ENCODE peak calls at places on chromosomes 1 and 21, in six cellular contexts. V is IMR-90, L is H1, F is mesenchymal stem cell, S is neuronal stem cell, D is trophoblast cell. H is an unnamed sample.

GRCh38 chr21:44686000-44686781 is 4.2 kb upstream of the KRTAP12-1 start:
- DNase-seq in F (no peak), S (no peak), L (no peak), D (no peak), V (no peak), H (peak)

GRCh38 chr1:33118274-33118673 is 37.3 kb downstream of the AZIN2 start:
- DNase-seq in V (no peak), F (no peak), S (no peak), L (no peak), D (no peak), H (no peak)

GRCh38 chr1:212432163-212432705 is 486 bp upstream of the NENF start:
- DNase-seq in L (no peak), D (no peak), F (no peak), S (no peak), V (no peak), H (no peak)

GRCh38 chr1:244353572-244354091 is 98.1 kb downstream of the ADSS2 start:
- DNase-seq in D (peak), V (peak), L (peak), S (no peak), F (peak), H (peak)

GRCh38 chr21:41616063-41616591 is 108.2 kb upstream of the TMPRSS2 start:
- DNase-seq in S (no peak), D (no peak), L (no peak), V (peak), F (no peak), H (no peak)

GRCh38 chr1:203325418-203326091 is 20.2 kb downstream of the BTG2 start:
- DNase-seq in D (no peak), S (no peak), L (no peak), F (no peak), V (no peak), H (no peak)

GRCh38 chr1:17637055-17637454 is 97.6 kb downstream of the ARHGEF10L start:
- DNase-seq in V (no peak), D (no peak), F (no peak), L (no peak), S (no peak), H (no peak)

GRCh38 chr21:28247454-28248020 is 745.1 kb downstream of the LTN1 start:
- DNase-seq in L (no peak), S (no peak), D (no peak), F (no peak), V (no peak), H (no peak)

GRCh38 chr1:204384636-204385354 is 25.1 kb upstream of the PLEKHA6 start:
- DNase-seq in D (no peak), S (no peak), F (no peak), L (no peak), V (peak), H (no peak)

GRCh38 chr1:154594811-154595210 is 13.2 kb downstream of the ADAR start:
- DNase-seq in S (no peak), D (no peak), L (no peak), F (no peak), V (no peak), H (no peak)

GRCh38 chr1:153466908-153467307 is 6.5 kb upstream of the S100A7 start:
- DNase-seq in F (no peak), D (no peak), S (no peak), L (no peak), V (peak), H (no peak)

GRCh38 chr1:245059806-245060424 is 94.9 kb upstream of the KIF26B start:
- DNase-seq in L (no peak), S (no peak), F (no peak), D (no peak), V (no peak), H (peak)

GRCh38 chr1:229619614-229620013 is 6.3 kb downstream of the TAF5L start:
- DNase-seq in S (no peak), D (no peak), L (no peak), V (no peak), F (no peak), H (peak)

GRCh38 chr21:44773291-44773932 is 28.2 kb downstream of the UBE2G2 start:
- DNase-seq in F (no peak), D (peak), V (no peak), S (no peak), L (no peak), H (peak)

GRCh38 chr1:25619101-25619890 is 2.7 kb downstream of the MAN1C1 start:
- DNase-seq in S (peak), L (peak), F (peak), V (peak), D (no peak), H (peak)

GRCh38 chr1:226428348-226429050 is 20.6 kb upstream of the PARP1 start:
- DNase-seq in D (no peak), S (no peak), F (no peak), V (no peak), L (no peak), H (no peak)

GRCh38 chr1:224592636-224593579 is 23.2 kb upstream of the CNIH3 start:
- DNase-seq in S (no peak), V (peak), F (peak), D (no peak), L (no peak), H (peak)

GRCh38 chr1:95809391-95809790 is 575.4 kb downstream of the RWDD3 start:
- DNase-seq in L (no peak), D (peak), V (no peak), F (no peak), S (no peak), H (peak)

GRCh38 chr1:227561303-227561702 is 2.1 kb upstream of the ZNF678 start:
- DNase-seq in F (no peak), L (no peak), D (no peak), S (no peak), V (no peak), H (no peak)

GRCh38 chr1:67674260-67675011 is 10.6 kb upstream of the GADD45A start:
- DNase-seq in D (no peak), L (no peak), V (peak), F (no peak), S (no peak), H (no peak)

GRCh38 chr1:150176593-150176992 is 26.9 kb downstream of the PLEKHO1 start:
- DNase-seq in F (no peak), L (no peak), V (no peak), D (no peak), S (no peak), H (no peak)

GRCh38 chr21:25834376-25834775 is 99.6 kb downstream of the GABPA start:
- DNase-seq in F (no peak), D (no peak), V (no peak), L (no peak), S (no peak), H (no peak)

GRCh38 chr1:117565745-117566455 is 39.9 kb upstream of the TENT5C start:
- DNase-seq in L (no peak), S (no peak), F (no peak), D (no peak), V (no peak), H (no peak)

GRCh38 chr21:35223480-35224156 is 174.5 kb upstream of the RUNX1 start:
- DNase-seq in D (no peak), L (no peak), S (no peak), V (no peak), F (no peak), H (no peak)

GRCh38 chr1:109543283-109543987 is 3.8 kb downstream of the GPR61 start:
- DNase-seq in D (no peak), L (no peak), F (no peak), V (no peak), S (no peak), H (no peak)

DNA sequence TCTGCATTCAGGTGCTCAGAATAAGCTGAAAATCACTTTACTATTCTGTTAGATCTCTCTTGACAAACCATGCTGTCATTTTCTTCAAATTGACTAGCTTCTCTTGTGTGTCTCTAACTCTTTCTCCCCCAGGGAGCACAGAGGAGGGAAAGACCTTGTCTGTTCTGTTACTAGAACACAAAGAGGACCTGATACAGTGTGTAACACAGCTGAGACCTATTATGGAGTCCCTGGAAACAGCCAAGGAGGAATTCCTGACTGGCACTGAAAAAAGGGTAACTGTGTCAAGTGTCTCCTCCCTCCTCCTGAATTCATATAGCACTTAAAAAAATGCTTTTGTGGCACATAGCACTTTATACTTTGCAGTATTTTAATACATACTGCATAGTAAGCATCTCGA is 50.5 kb downstream of the ZBTB40 start:
- DNase-seq in S (no peak), V (no peak), L (no peak), F (no peak), D (no peak), H (no peak)
- H3K27ac ChIP-seq in S (no peak), V (no peak), L (no peak), F (no peak), D (no peak), H (no peak)

GRCh38 chr1:167090289-167090942 is at the start of gene GPA33:
- DNase-seq in S (no peak), L (no peak), V (no peak), F (no peak), D (no peak), H (no peak)

GRCh38 chr1:167086033-167086432 is 4.1 kb downstream of the GPA33 start:
- DNase-seq in F (no peak), L (no peak), D (no peak), S (no peak), V (no peak), H (no peak)

GRCh38 chr1:167092653-167093052 is 1.2 kb upstream of the STYXL2 start:
- DNase-seq in D (no peak), F (peak), S (no peak), V (no peak), L (no peak), H (no peak)

GRCh38 chr1:167084739-167085138 is 5.4 kb downstream of the GPA33 start:
- DNase-seq in S (no peak), D (no peak), V (no peak), F (no peak), L (no peak), H (no peak)

GRCh38 chr1:167088746-167089417 is 1.3 kb downstream of the GPA33 start:
- DNase-seq in F (no peak), L (no peak), S (no peak), V (no peak), D (peak), H (peak)
- H3K4me3 ChIP-seq in F (no peak), L (no peak), S (no peak), V (no peak), D (no peak), H (no peak)

GRCh38 chr1:235649722-235650163 is at the start of gene GNG4:
- DNase-seq in S (peak), V (no peak), L (no peak), F (no peak), D (no peak), H (peak)
- H2BK5ac ChIP-seq in S (no peak), V (no peak), L (peak), F (no peak), D (no peak), H (no peak)

DNA sequence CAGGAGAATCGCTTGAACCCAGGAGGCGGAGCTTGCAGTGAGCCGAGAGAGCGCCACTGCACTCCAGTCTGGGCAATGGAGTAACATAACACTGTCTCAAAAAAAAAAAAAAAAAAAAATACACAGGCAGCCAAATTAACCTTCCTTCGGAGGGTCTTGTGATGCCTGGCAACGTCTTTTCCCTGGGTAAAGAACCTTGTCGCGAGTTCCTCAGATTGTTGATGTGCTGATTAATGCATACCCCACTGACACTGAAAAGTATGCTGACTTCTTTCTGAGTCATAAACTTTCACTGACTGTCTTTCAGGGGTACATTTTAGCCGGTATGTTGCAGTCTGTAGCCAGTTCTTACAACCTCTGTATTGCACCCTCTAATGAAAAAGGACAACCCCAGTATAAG is 95.1 kb upstream of the SOD1 start:
- DNase-seq in S (no peak), F (no peak), V (no peak), D (no peak), L (no peak), H (peak)
- H3K27ac ChIP-seq in S (no peak), F (peak), V (no peak), D (no peak), L (no peak), H (no peak)

GRCh38 chr1:189657131-189657530 is 820.5 kb downstream of the BRINP3 start:
- DNase-seq in V (no peak), D (no peak), S (no peak), F (no peak), L (no peak), H (no peak)
- H3K4me3 ChIP-seq in V (no peak), D (no peak), S (no peak), F (no peak), L (no peak), H (no peak)

DNA sequence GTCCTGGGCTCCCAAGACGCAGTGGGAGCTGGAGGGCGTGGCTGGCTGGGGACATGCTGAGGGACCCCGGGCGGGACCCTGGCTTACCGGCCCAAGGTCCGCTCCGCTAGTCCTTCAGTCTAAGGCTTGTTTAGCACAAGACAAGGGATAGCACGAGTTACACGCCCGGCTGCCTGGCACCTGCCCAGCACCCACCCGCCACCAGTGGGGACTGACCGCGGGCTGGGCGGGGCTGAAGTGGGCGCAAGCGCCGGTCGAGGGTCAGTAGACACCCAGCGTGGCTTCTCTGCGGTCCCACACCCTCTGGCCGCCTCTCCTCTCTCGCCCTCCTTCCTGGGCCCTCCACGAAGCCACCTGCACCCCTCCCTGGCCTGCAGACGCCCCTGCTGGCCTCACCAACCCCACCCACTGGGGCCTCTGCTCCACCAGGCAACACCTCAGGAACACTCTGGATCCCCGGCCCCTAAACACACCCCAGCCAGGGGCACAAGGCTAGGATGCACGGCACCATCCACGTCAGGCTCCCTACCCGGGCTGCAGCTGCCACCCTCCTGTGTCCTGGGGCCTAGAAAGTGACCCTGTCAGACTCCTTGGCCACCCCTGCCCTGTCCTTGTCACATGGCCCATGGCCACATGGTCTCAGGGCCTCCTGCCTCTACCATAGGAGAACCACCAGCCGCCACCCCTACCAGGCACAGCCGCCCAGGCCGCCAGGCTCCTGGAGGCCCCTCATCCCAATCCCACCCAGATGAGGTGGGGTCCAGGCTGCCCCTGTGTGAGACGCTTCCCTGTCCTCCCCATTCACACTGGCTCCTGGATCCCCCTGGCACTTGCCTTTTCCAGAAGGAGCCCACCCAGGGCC is 6.1 kb downstream of the TAS1R3 start:
- DNase-seq in F (no peak), V (no peak), S (no peak), D (no peak), L (no peak), H (no peak)
- H2BK5ac ChIP-seq in F (no peak), V (no peak), S (no peak), D (no peak), L (no peak), H (no peak)

DNA sequence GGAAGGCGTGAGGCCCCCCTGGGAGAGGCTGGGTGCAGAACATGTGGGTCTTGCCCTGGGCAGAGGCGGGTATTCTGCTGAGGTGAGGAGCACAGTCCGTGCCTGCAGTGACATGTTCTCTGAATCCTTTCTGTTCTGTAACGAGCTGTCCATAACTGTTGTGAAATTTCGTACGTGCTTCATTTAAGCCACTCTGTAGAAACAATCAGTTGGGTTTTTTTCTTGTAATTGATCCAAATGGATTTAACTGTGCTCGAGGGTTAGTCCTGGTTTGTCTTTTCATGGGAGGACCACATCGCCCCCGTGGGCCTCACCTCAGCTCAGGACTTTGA is 45.4 kb upstream of the DIP2A start:
- DNase-seq in L (no peak), S (no peak), F (no peak), V (no peak), D (no peak), H (no peak)
- H3K27ac ChIP-seq in L (no peak), S (no peak), F (no peak), V (no peak), D (no peak), H (no peak)

GRCh38 chr1:44674113-44675000 is at the start of the genes ARMH1 and TMEM53:
- DNase-seq in L (peak), S (peak), D (peak), V (peak), F (peak), H (peak)

GRCh38 chr1:44673675-44674112 is 587 bp downstream of the TMEM53 start:
- DNase-seq in D (no peak), L (no peak), F (no peak), V (no peak), S (no peak), H (no peak)

GRCh38 chr1:44677201-44677520 is 2.6 kb downstream of the ARMH1 start:
- DNase-seq in F (peak), D (peak), L (no peak), V (peak), S (no peak), H (peak)

GRCh38 chr1:44676484-44677200 is 2.1 kb downstream of the ARMH1 start:
- DNase-seq in S (no peak), D (no peak), F (peak), L (no peak), V (peak), H (no peak)

GRCh38 chr1:44675186-44675585 is 672 bp downstream of the ARMH1 start:
- DNase-seq in V (no peak), S (no peak), D (no peak), L (no peak), F (no peak), H (no peak)
- H3K4me3 ChIP-seq in V (peak), S (peak), D (no peak), L (peak), F (peak), H (peak)

GRCh38 chr1:19273106-19273843 is 15.3 kb downstream of the AKR7A3 start:
- DNase-seq in V (no peak), F (no peak), L (no peak), S (no peak), D (no peak), H (no peak)
- H2BK5ac ChIP-seq in V (no peak), F (no peak), L (no peak), S (no peak), D (no peak), H (no peak)